ENCODE peak calls at places on chromosomes 1 and 21, in six cellular contexts. T is GM13976, V is AG09309, R is tibial nerve, F is left ventricle myocardium inferior, I is uterus. S is an unnamed sample.

GRCh38 chr1:23742670-23743286 is 493 bp upstream of the ELOA start:
- DNase-seq in T (no peak), V (no peak), R (no peak), F (no peak), I (no peak), S (no peak)

GRCh38 chr1:45405636-45406035 is 65.4 kb upstream of the MUTYH start:
- DNase-seq in T (no peak), V (no peak), R (no peak), F (no peak), I (no peak), S (no peak)

GRCh38 chr1:117001254-117001927 is at the start of gene CD101:
- DNase-seq in T (peak), V (no peak), R (no peak), F (no peak), I (no peak), S (peak)

GRCh38 chr1:38549191-38549590 is 310.4 kb downstream of the RRAGC start:
- DNase-seq in T (no peak), V (no peak), R (no peak), F (no peak), I (no peak), S (no peak)

GRCh38 chr1:185108324-185108723 is 48.4 kb downstream of the TRMT1L start:
- DNase-seq in T (no peak), V (no peak), R (no peak), F (no peak), I (no peak), S (no peak)

GRCh38 chr1:26839779-26840178 is 13.3 kb downstream of the ZDHHC18 start:
- DNase-seq in T (no peak), V (no peak), R (no peak), F (no peak), I (no peak), S (no peak)

GRCh38 chr1:160961419-160961818 is 6.8 kb upstream of the ITLN2 start:
- DNase-seq in T (no peak), V (no peak), R (no peak), F (no peak), I (no peak), S (no peak)

GRCh38 chr1:243974451-243975292 is 76.4 kb upstream of the ZBTB18 start:
- DNase-seq in T (no peak), V (no peak), R (no peak), F (no peak), I (no peak), S (no peak)

GRCh38 chr1:92410706-92411105 is 76.0 kb downstream of the GFI1 start:
- DNase-seq in T (no peak), V (no peak), R (no peak), F (no peak), I (no peak), S (no peak)

GRCh38 chr21:17466166-17466565 is 46.7 kb upstream of the CXADR start:
- DNase-seq in T (no peak), V (no peak), R (no peak), F (no peak), I (no peak), S (no peak)

GRCh38 chr1:185926562-185926961 is 192.4 kb downstream of the HMCN1 start:
- DNase-seq in T (no peak), V (no peak), R (no peak), F (no peak), I (no peak), S (no peak)

GRCh38 chr21:45370575-45370974 is 34.4 kb upstream of the COL18A1 start:
- DNase-seq in T (no peak), V (no peak), R (no peak), F (no peak), I (peak), S (no peak)

GRCh38 chr1:111228748-111229126 is 1.2 kb downstream of the CHI3L2 start:
- DNase-seq in T (no peak), V (no peak), R (no peak), F (no peak), I (no peak), S (no peak)

GRCh38 chr1:205913451-205914204 is 29.6 kb downstream of the SLC26A9 start:
- DNase-seq in T (no peak), V (no peak), R (no peak), F (peak), I (no peak), S (no peak)

GRCh38 chr1:183635112-183635605 is 424 bp downstream of the ARPC5 start:
- DNase-seq in T (no peak), V (no peak), R (no peak), F (peak), I (no peak), S (no peak)

GRCh38 chr1:53359225-53359933 is 31.5 kb upstream of the LRP8 start:
- DNase-seq in T (no peak), V (no peak), R (no peak), F (no peak), I (no peak), S (no peak)

GRCh38 chr1:64469121-64469520 is 808 bp upstream of the CACHD1 start:
- DNase-seq in T (no peak), V (no peak), R (no peak), F (no peak), I (no peak), S (no peak)

GRCh38 chr1:233700338-233700737 is 86.4 kb downstream of the KCNK1 start:
- DNase-seq in T (no peak), V (no peak), R (no peak), F (no peak), I (no peak), S (no peak)

GRCh38 chr1:94385354-94385947 is 32.7 kb upstream of the ABCD3 start:
- DNase-seq in T (no peak), V (no peak), R (no peak), F (no peak), I (no peak), S (no peak)

GRCh38 chr1:27045973-27046558 is 33.4 kb upstream of the TENT5B start:
- DNase-seq in T (peak), V (no peak), R (peak), F (peak), I (peak), S (peak)

GRCh38 chr1:224736619-224737352 is 120.7 kb downstream of the CNIH3 start:
- DNase-seq in T (peak), V (no peak), R (no peak), F (peak), I (no peak), S (peak)

GRCh38 chr1:22108343-22109135 is 34.4 kb downstream of the WNT4 start:
- DNase-seq in T (no peak), V (no peak), R (no peak), F (no peak), I (peak), S (no peak)

GRCh38 chr1:243917177-243917862 is 67.3 kb upstream of the AKT3 start:
- DNase-seq in T (peak), V (peak), R (no peak), F (peak), I (peak), S (peak)

GRCh38 chr1:75618382-75618781 is 7.5 kb upstream of the SLC44A5 start:
- DNase-seq in T (no peak), V (no peak), R (no peak), F (no peak), I (no peak), S (no peak)

GRCh38 chr1:155648207-155649147 is 38.5 kb downstream of the MSTO1 start:
- DNase-seq in T (no peak), V (peak), R (no peak), F (no peak), I (no peak), S (no peak)

GRCh38 chr21:43204638-43205037 is 35.8 kb downstream of the CRYAA start:
- DNase-seq in T (no peak), V (no peak), R (peak), F (no peak), I (no peak), S (no peak)

GRCh38 chr1:202589190-202589680 is 121.0 kb downstream of the SYT2 start:
- DNase-seq in T (no peak), V (peak), R (peak), F (peak), I (peak), S (no peak)
- TF ChIP-seq CTCF in T (no peak), V (no peak), R (peak), F (no peak), I (no peak), S (no peak)

GRCh38 chr1:229217716-229218115 is 53.2 kb upstream of the RAB4A start:
- DNase-seq in T (no peak), V (no peak), R (no peak), F (no peak), I (no peak), S (no peak)
- TF ChIP-seq CTCF in T (no peak), V (no peak), R (no peak), F (no peak), I (no peak), S (no peak)

GRCh38 chr1:25820247-25821111 is 725 bp downstream of the MTFR1L start:
- DNase-seq in T (peak), V (no peak), R (no peak), F (peak), I (no peak), S (peak)

GRCh38 chr1:25816112-25816718 is 3.5 kb upstream of the MTFR1L start:
- DNase-seq in T (no peak), V (no peak), R (no peak), F (no peak), I (no peak), S (no peak)

GRCh38 chr1:25819496-25820246 is at the start of gene MTFR1L:
- DNase-seq in T (peak), V (no peak), R (peak), F (peak), I (peak), S (peak)

GRCh38 chr1:25818569-25818968 is 1.2 kb upstream of the MTFR1L start:
- DNase-seq in T (no peak), V (no peak), R (no peak), F (no peak), I (no peak), S (no peak)

DNA sequence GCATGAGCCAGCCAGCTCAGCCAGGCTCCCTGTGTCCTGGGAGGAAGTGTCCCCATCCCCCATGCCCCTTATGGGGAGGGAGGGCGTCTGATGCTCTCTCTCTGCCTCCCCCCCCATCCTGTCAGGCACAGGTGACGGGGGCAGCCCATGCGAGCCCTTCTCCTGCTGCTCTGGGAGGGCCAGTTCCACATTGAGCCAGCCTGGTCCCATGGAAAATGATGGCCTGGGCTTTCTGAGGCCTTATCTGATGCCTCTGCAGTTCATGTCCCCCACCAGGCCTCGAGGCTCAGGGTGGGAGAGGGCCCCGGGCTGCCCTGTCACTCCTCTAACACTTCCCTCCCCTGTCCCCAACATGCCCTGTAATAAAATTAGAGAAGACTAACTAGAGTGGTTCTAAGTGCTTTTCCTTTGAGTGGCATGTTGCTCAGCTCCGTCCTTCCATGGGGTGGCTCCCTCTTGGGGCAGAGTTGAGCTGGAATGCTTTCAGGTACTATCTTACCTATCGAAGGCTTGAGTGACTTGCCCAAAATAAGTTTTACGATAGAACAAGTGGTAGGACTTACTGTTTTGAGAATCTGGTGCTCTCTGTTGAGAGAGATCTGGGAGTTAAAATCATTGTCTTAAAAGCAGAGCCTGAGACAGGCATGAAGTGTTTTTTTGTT is 1.8 kb upstream of the MTFR1L start:
- DNase-seq in T (no peak), V (no peak), R (no peak), F (peak), I (no peak), S (no peak)
- TF ChIP-seq CTCF in T (no peak), V (peak), R (no peak), F (peak), I (peak), S (no peak)

GRCh38 chr1:90729484-90730246 is 12.6 kb upstream of the BARHL2 start:
- DNase-seq in T (peak), V (no peak), R (no peak), F (no peak), I (no peak), S (no peak)
- TF ChIP-seq CTCF in T (peak), V (no peak), R (no peak), F (peak), I (no peak), S (peak)

GRCh38 chr1:154193821-154194220 is 1.9 kb upstream of the TPM3 start:
- DNase-seq in T (no peak), V (no peak), R (no peak), F (no peak), I (no peak), S (no peak)

GRCh38 chr1:154199563-154199879 is 6.6 kb downstream of the CFAP141 start:
- DNase-seq in T (no peak), V (no peak), R (no peak), F (no peak), I (no peak), S (no peak)

DNA sequence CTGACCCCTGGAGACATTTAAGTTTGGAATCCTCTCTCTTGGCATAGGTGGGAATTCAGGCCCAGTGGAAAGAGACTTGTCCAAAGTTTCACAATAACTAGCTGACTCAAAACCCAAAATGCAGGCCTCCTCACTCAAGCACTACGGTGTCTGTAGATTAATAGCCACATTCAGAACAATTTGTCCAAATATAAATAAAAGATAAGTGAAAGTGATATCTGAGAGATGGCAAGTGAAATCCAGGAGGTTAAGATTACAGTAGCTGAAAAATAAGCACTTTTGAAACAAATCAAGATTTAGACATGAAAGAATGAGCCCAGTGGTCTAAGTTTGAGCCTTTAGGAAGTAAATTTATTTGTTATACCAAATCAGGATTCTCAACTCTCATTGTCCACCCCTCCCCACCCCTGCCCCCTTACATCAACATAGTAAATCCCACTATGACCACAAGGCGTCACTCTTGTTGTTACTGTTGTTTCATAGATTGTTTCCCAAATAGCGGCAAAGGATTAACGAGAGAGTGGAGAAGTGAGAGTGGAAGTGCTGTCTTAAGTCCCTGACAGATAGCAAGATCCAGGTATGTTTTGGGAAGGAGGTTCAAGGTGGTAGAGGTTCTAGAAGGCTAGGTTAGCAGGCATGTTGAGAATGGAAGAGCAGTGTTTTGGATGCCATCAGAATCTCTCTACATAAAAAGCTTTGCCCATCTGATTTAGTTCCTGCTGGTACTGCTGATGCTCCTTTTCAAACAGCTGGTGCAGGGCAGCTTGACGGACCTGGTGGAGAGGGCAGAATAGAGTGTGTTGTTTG is 7.1 kb upstream of the TPM3 start:
- DNase-seq in T (peak), V (no peak), R (no peak), F (no peak), I (no peak), S (peak)
- TF ChIP-seq CTCF in T (peak), V (peak), R (peak), F (peak), I (peak), S (peak)

DNA sequence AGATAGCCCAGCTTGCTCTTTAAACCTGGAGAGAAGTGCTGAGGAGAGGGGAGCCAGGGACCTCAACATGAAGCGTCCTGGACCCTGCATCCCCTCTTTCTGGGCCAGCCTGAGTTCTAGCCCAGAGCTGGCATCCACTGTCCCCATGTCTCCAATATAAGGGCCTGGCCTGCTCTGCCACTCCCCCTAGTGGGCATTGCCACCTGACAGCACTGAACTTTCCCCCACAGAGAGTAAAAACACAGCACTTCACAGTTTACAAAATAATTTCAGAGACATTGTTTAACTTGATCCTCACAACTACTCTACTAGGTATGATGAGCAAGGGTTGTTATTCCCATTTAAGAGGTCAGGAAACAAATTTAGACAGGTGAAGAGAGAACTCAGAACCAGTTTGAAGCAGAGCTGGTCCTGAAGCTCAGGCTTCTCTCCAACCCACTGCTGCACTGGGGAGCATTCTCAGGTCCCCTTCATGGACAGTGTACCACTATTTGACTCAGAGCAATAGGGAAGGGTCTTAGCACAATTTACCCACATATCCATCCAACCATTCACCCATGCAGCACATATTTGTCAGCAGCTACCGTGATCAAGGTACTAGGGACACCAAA is 151.2 kb downstream of the DMRTA2 start:
- DNase-seq in T (peak), V (no peak), R (no peak), F (peak), I (no peak), S (peak)
- TF ChIP-seq CTCF in T (peak), V (no peak), R (peak), F (peak), I (no peak), S (peak)

DNA sequence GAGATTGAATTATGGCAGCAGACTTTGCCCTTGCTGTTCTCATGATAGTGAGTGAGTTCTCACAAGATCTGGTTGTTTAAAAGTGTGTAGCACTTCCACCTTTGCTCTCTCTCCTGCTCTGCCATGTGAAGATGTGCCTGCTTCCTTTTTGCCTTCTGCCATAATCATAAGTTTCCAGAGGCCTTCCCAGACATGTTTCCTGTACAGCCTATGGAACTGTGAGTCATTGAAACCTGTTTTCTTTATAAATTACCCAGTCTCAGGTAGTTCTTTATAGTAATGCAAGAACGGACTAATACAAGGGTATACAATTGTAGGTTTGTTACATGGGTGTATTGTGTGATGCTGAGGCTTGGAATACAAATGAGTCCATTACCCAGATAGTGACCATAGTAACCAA is 4.2 kb downstream of the SPRR1B start:
- DNase-seq in T (no peak), V (no peak), R (no peak), F (no peak), I (no peak), S (no peak)
- TF ChIP-seq CTCF in T (no peak), V (no peak), R (no peak), F (no peak), I (no peak), S (no peak)

GRCh38 chr1:200916152-200916551 is 21.5 kb downstream of the INAVA start:
- DNase-seq in T (peak), V (no peak), R (no peak), F (no peak), I (no peak), S (peak)
- TF ChIP-seq CTCF in T (no peak), V (no peak), R (no peak), F (no peak), I (no peak), S (no peak)